ENCODE peak calls at places on chromosomes 4 and X, in six cellular contexts. N is RWPE2, E is lower lobe of right lung, B is left lung, V is Panc1, C is lung. S is an unnamed sample.

GRCh38 chrX:17291141-17291900 is 83.7 kb upstream of the NHS start:
- ATAC-seq in C (no peak), N (no peak), V (no peak), E (no peak), B (no peak), S (no peak)

GRCh38 chr4:71270901-71271300 is 67.9 kb upstream of the SLC4A4 start:
- ATAC-seq in C (no peak), N (peak), B (peak), V (peak), E (no peak), S (no peak)

GRCh38 chr4:173697840-173698239 is 167.8 kb upstream of the HAND2 start:
- ATAC-seq in E (no peak), N (no peak), B (no peak), C (no peak), V (no peak), S (no peak)

GRCh38 chr4:113563691-113564378 is 197.7 kb downstream of the CAMK2D start:
- ATAC-seq in E (no peak), V (no peak), B (no peak), C (no peak), N (no peak), S (no peak)

GRCh38 chrX:54452920-54453319 is 12.7 kb downstream of the TSR2 start:
- ATAC-seq in B (no peak), E (no peak), V (no peak), N (no peak), C (no peak), S (no peak)

GRCh38 chr4:186563761-186564160 is 8.4 kb upstream of the MTNR1A start:
- ATAC-seq in B (no peak), V (peak), C (no peak), E (no peak), N (no peak), S (no peak)

GRCh38 chr4:15341022-15341732 is 86.7 kb upstream of the C1QTNF7 start:
- ATAC-seq in N (no peak), B (no peak), C (no peak), V (no peak), E (no peak), S (no peak)

GRCh38 chr4:61079427-61079826 is 120.7 kb upstream of the ADGRL3 start:
- ATAC-seq in V (no peak), N (no peak), E (no peak), C (no peak), B (no peak), S (no peak)

GRCh38 chrX:140057001-140057411 is 91.7 kb upstream of the CXorf66 start:
- ATAC-seq in N (peak), V (peak), B (peak), E (peak), C (peak), S (peak)

GRCh38 chrX:50988649-50989048 is 78.1 kb downstream of the BMP15 start:
- ATAC-seq in C (no peak), V (no peak), B (peak), E (peak), N (peak), S (no peak)

GRCh38 chrX:15136795-15137194 is 133.1 kb downstream of the ASB9 start:
- ATAC-seq in V (no peak), B (no peak), N (no peak), E (no peak), C (no peak), S (no peak)

GRCh38 chr4:64353904-64354303 is 55.3 kb downstream of the TECRL start:
- ATAC-seq in E (no peak), V (no peak), C (no peak), B (no peak), N (no peak), S (no peak)

GRCh38 chrX:123477673-123478072 is 255.2 kb downstream of the THOC2 start:
- ATAC-seq in V (no peak), E (no peak), N (no peak), C (no peak), B (no peak), S (no peak)

GRCh38 chr4:158824425-158825274 is 55.8 kb downstream of the FNIP2 start:
- ATAC-seq in C (no peak), B (no peak), N (peak), E (no peak), V (no peak), S (no peak)
- H3K27ac ChIP-seq in C (peak), B (peak), N (no peak), E (peak), V (peak), S (peak)

DNA sequence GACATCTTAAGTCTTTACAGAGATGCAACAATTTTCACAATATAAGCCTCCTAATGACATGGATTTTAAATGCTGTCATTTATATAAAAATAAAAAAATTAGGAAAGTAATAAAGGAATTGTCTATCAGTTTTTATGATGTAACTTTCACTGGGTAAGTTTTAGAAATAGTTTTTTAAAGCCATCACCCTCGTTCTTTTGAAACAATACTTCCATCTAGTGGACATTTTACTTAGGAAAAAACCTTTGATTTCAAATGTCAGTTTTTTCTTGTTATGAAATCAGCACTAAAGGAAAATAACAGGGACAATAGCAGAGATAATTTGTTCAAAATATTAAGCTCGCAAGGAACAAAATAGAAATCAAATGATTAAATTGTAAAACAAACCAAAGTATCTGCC is 24.3 kb upstream of the NDNF start:
- ATAC-seq in V (no peak), C (peak), B (peak), N (no peak), E (peak), S (no peak)
- TF ChIP-seq CTCF in V (peak), C (peak), B (peak), N (peak), E (peak), S (peak)

GRCh38 chrX:150507251-150507856 is 61.1 kb upstream of the MTM1 start:
- ATAC-seq in V (no peak), C (no peak), B (no peak), E (no peak), N (no peak), S (no peak)

GRCh38 chrX:150506486-150506885 is 61.9 kb upstream of the MTM1 start:
- ATAC-seq in V (no peak), C (no peak), E (no peak), B (peak), N (no peak), S (no peak)

GRCh38 chrX:150508461-150509367 is 59.7 kb upstream of the MTM1 start:
- ATAC-seq in V (no peak), E (peak), B (peak), N (no peak), C (peak), S (peak)

GRCh38 chrX:150509703-150510102 is 58.7 kb upstream of the MTM1 start:
- ATAC-seq in V (no peak), C (no peak), N (no peak), B (no peak), E (no peak), S (no peak)

GRCh38 chrX:150508018-150508417 is 60.4 kb upstream of the MTM1 start:
- ATAC-seq in B (no peak), C (no peak), E (peak), V (no peak), N (no peak), S (no peak)
- H3K27ac ChIP-seq in B (peak), C (peak), E (peak), V (no peak), N (no peak), S (peak)

GRCh38 chrX:19829817-19830216 is 57.6 kb downstream of the SH3KBP1 start:
- ATAC-seq in E (no peak), B (no peak), V (no peak), C (no peak), N (no peak), S (no peak)

GRCh38 chrX:19832186-19832965 is 55.0 kb downstream of the SH3KBP1 start:
- ATAC-seq in B (no peak), N (no peak), C (no peak), E (no peak), V (no peak), S (no peak)

GRCh38 chrX:19836337-19836736 is 51.1 kb downstream of the SH3KBP1 start:
- ATAC-seq in N (no peak), V (no peak), E (no peak), C (no peak), B (no peak), S (no peak)

DNA sequence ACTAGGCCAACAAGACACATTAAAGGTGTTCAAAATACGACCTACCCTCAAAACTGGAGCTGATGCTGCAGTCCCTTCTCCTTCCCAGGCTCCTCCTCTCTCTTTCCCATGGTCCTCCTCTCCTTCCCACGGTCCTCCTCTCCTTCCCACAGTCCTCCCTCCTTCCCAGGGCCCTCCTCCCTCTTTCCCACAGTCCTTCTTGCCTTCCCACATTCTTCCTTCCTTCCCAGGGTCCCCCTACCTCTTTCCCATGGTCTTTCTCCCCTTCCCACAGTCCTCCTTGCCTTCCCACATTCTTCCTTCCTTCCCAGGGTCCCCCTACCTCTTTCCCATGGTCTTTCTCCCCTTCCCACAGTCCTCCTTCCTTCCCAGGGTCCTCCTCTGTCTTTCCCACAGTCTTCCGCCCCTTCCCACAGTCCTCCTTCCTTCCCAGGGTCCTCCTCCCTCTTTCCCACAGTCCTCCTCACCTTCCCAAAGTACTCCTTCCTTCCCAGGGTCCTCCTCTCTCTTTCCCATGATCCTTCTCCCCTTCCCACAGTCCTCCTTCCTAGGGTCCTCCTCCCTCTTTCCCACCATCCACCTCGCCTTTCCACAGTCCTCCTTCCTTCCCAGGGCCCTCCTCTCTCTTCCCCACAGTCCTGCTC is 54.2 kb downstream of the SH3KBP1 start:
- ATAC-seq in C (no peak), B (no peak), E (no peak), N (no peak), V (no peak), S (no peak)
- TF ChIP-seq CTCF in C (no peak), B (no peak), E (no peak), N (no peak), V (no peak), S (no peak)

GRCh38 chr4:114601304-114602052 is 2.9 kb downstream of the UGT8 start:
- ATAC-seq in N (no peak), C (no peak), B (no peak), V (no peak), E (no peak), S (no peak)

GRCh38 chr4:114606240-114606639 is 7.6 kb downstream of the UGT8 start:
- ATAC-seq in E (peak), V (no peak), C (no peak), B (peak), N (peak), S (no peak)

GRCh38 chr4:114600672-114601071 is 2.1 kb downstream of the UGT8 start:
- ATAC-seq in B (no peak), N (no peak), E (no peak), V (no peak), C (no peak), S (no peak)

GRCh38 chr4:114600066-114600552 is 1.5 kb downstream of the UGT8 start:
- ATAC-seq in C (no peak), V (no peak), N (no peak), E (peak), B (peak), S (no peak)

DNA sequence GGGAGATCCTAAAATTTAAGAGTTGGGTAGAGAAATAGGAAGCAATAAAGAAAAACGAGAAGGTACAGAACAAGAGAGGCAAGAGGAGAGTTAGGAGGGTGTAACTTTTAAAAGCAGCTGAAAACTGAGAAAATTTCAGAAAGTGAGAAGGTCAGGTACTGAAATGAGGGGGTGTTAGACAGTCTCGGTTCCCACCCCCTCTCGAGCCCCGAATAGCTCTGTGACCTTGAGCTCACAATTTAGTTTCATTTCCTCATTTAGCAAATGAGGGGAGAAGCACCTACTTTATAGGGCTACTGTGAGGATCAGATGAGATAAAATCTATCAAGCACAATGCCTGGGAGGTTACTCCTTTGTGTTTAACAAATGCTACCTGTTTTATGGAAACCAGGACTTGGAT is 4.8 kb downstream of the UGT8 start:
- ATAC-seq in V (no peak), E (no peak), N (no peak), C (no peak), B (no peak), S (no peak)
- H3K27ac ChIP-seq in V (no peak), E (no peak), N (no peak), C (no peak), B (no peak), S (no peak)

S was measured in gastroesophageal sphincter.